ENCODE peak calls at places on chromosomes 4 and X, in five cellular contexts. M is OCI-LY7, X is MM.1S, W is endothelial cell of umbilical vein, H is HepG2. U is an unnamed sample.

GRCh38 chr4:2305766-2306501 is 44.0 kb upstream of the MXD4 start:
- DNase-seq in W (no peak), H (no peak), M (no peak), X (peak; percentile 45), U (no peak)

GRCh38 chr4:105061720-105062119 is 85.0 kb upstream of the TET2 start:
- DNase-seq in M (no peak), X (no peak), W (no peak), H (no peak), U (no peak)

GRCh38 chr4:126061655-126062054 is 746.9 kb downstream of the FAT4 start:
- DNase-seq in M (no peak), X (no peak), W (no peak), H (no peak), U (no peak)

GRCh38 chr4:89737888-89738287 is 99.1 kb downstream of the SNCA start:
- DNase-seq in W (peak; percentile 79), M (no peak), H (no peak), X (no peak), U (no peak)

GRCh38 chrX:48883729-48884128 is 13.8 kb downstream of the TIMM17B start:
- DNase-seq in H (no peak), W (no peak), X (no peak), M (no peak), U (no peak)

GRCh38 chrX:154696328-154697045 is 43.1 kb upstream of the CTAG2 start:
- DNase-seq in W (peak; percentile 3), H (no peak), X (no peak), M (no peak), U (no peak)

GRCh38 chr4:15117270-15117946 is 115.1 kb downstream of the CPEB2 start:
- DNase-seq in H (no peak), W (no peak), M (no peak), X (no peak), U (no peak)

GRCh38 chr4:23747131-23747752 is 142.6 kb downstream of the PPARGC1A start:
- DNase-seq in X (no peak), M (no peak), W (no peak), H (no peak), U (no peak)

GRCh38 chr4:41081847-41082246 is 132.5 kb downstream of the APBB2 start:
- DNase-seq in H (no peak), W (no peak), M (no peak), X (no peak), U (no peak)

GRCh38 chr4:146338512-146338911 is 124.2 kb downstream of the REELD1 start:
- DNase-seq in X (peak; percentile 33), H (no peak), W (no peak), M (no peak), U (no peak)

GRCh38 chr4:29927895-29928294 is 792.3 kb upstream of the PCDH7 start:
- DNase-seq in X (no peak), H (no peak), W (no peak), M (no peak), U (no peak)

GRCh38 chr4:52588771-52589591 is 70.1 kb downstream of the USP46 start:
- DNase-seq in M (no peak), W (peak; percentile 97), H (no peak), X (no peak), U (no peak)

GRCh38 chr4:89056953-89057398 is at the start of gene FAM13A:
- DNase-seq in M (no peak), W (peak; percentile 92), X (peak; percentile 75), H (peak; percentile 12), U (no peak)

GRCh38 chrX:48468247-48468671 is 1.8 kb downstream of the SLC38A5 start:
- DNase-seq in W (no peak), X (peak; percentile 53), M (peak; percentile 43), H (no peak), U (no peak)

GRCh38 chr4:59608466-59608865 is 1591.7 kb upstream of the ADGRL3 start:
- DNase-seq in M (no peak), H (no peak), X (no peak), W (no peak), U (no peak)

GRCh38 chr4:110737931-110738330 is 115.1 kb upstream of the PITX2 start:
- DNase-seq in W (no peak), X (no peak), M (no peak), H (no peak), U (no peak)

GRCh38 chr4:86640469-86640868 is 46.4 kb downstream of the PTPN13 start:
- DNase-seq in M (no peak), W (no peak), X (no peak), H (no peak), U (no peak)

GRCh38 chr4:97978791-97979488 is 164.3 kb downstream of the STPG2 start:
- DNase-seq in H (no peak), M (no peak), W (no peak), X (no peak), U (no peak)

GRCh38 chr4:68451246-68452211 is 4.3 kb downstream of the TMPRSS11E start:
- DNase-seq in W (no peak), M (no peak), H (no peak), X (peak; percentile 66), U (no peak)

GRCh38 chr4:146927710-146928109 is 18.0 kb downstream of the TTC29 start:
- DNase-seq in W (no peak), H (no peak), M (no peak), X (no peak), U (no peak)

DNA sequence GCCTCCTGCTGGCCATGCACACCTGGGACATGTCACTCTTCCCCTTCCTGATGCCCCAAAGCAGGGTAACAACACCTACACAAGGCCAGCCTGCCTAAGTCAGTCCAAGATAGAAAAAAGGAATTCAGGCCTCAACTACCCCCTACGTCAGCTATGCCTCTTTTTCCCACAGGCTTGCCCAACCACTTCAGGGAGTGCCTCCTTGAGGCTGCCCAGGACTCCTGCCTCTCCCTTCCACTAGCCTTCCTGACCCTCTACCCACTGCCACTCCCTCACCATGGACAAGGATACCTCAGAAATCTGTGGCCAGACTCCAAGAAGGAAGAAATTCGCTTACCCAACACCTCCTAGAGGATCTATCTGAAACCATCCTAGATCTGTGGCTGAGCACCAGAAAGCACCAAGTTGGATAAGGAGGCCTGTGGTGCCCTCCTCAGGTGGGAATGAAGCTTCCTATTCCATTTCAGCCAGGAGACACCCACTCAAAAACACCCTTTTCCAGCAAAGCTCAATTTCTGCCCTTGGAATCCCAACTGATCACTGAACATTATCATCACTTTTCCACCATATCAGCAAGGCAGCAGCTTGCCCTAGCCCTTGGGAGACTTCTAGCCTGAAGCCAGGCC is 1.8 kb downstream of the KDM5C start:
- DNase-seq in H (no peak), W (no peak), M (no peak), X (no peak), U (no peak)
- H4K20me1 ChIP-seq in H (peaks cover 32% of the 10 kb centered on the region), W (no peaks in the 10 kb centered on the region), M (peaks cover 15% of the 10 kb centered on the region), X (peaks cover 27% of the 10 kb centered on the region), U (peaks cover 46% of the 10 kb centered on the region)

GRCh38 chr4:4803216-4803903 is 56.1 kb upstream of the MSX1 start:
- DNase-seq in M (no peak), W (no peak), X (no peak), H (no peak), U (no peak)

GRCh38 chr4:4803904-4804296 is 55.6 kb upstream of the MSX1 start:
- DNase-seq in H (no peak), M (no peak), W (no peak), X (no peak), U (no peak)

GRCh38 chr4:4810365-4810764 is 49.1 kb upstream of the MSX1 start:
- DNase-seq in X (no peak), W (no peak), M (no peak), H (no peak), U (no peak)

GRCh38 chr4:4801013-4801412 is 58.5 kb upstream of the MSX1 start:
- DNase-seq in M (no peak), H (no peak), W (no peak), X (no peak), U (no peak)

GRCh38 chr4:4805805-4806345 is 53.6 kb upstream of the MSX1 start:
- DNase-seq in M (no peak), W (no peak), X (no peak), H (no peak), U (no peak)
- H4K20me1 ChIP-seq in M (no peaks in the 10 kb centered on the region), W (no peaks in the 10 kb centered on the region), X (no peaks in the 10 kb centered on the region), H (no peaks in the 10 kb centered on the region), U (no peaks in the 10 kb centered on the region)

DNA sequence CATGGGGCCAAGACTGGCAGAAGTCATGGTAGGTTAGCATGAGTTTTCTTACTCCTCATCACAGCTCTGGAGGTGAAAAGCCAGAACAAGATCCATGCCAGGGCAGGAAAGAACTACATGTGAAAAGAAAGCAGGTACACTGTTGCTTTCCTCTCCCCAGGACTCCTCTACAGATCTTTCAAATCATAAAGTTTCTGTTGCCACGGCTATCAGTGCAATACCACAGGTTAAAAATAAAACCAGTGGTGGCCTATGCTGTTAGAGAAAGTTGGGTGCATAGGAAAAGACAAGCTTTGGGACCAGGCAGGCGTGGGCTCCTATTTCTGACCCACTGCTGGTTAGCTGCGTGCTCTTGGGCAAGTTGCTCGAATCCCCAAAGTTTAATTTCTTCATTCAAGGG is 81.4 kb downstream of the SH3RF1 start:
- DNase-seq in H (no peak), W (no peak), X (no peak), M (no peak), U (no peak)
- H4K20me1 ChIP-seq in H (no peaks in the 10 kb centered on the region), W (peaks cover 3% of the 10 kb centered on the region), X (no peaks in the 10 kb centered on the region), M (no peaks in the 10 kb centered on the region), U (no peaks in the 10 kb centered on the region)

DNA sequence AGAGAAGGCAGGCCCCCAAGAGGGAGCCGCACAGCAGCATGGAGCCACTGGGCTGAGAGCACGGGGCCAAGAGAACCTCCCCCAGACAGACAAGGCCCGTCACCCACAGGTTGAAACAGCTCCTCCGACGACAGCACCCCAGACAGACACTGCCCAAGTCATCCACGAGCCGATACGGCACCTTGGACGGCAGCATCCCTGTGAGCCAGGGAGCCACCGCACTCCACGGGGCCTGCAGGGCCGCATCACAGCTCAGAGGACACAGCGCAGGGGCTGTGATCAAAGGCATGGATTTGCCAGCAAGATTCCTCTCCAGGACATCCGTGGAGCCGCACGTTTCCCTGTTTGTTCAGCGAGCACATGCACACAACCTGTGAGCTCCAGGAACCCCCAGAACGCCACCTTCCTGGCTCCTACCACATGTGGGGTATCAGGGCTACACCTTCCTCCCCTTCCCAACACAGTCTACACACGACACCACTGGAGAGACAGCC is 3.9 kb downstream of the CTBP1 start:
- DNase-seq in M (no peak), X (no peak), W (no peak), H (no peak), U (no peak)
- H4K20me1 ChIP-seq in M (peaks cover 15% of the 10 kb centered on the region), X (peaks cover 10% of the 10 kb centered on the region), W (no peaks in the 10 kb centered on the region), H (peaks cover 56% of the 10 kb centered on the region), U (peaks cover 67% of the 10 kb centered on the region)

DNA sequence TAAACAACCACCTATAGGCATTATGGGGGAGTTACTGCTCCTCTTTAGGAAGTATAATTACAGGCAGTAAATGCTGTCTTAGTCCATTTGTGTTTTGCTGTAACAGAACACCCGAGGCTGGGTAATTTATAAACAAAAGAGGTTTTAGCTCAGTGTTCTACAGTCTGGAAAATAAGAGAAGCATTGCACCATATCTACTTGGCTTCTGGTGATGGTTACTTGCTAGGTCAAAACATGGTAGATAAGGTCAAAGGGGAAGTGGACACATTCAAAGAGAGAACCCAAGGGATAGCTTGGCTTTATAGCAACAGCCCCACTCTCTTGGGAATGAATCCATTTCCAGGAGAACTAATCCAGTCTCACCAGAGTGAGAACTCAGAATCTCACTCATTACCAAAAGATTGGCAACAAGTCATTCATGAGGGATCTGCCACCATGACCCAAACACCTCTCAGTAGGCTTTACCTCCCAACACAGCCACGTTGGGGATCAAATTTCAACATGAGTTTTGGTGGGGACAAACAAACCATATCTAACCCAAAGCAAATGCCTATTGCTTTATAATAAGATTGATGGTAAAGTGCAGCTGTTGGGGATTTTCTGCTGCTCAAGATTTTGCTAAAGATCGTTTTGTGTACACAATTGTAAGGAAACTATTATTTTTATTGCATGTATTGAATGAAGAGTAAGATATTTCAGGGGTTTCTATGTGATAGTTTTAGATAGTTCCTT is 32.6 kb downstream of the STAG2 start:
- DNase-seq in M (no peak), X (no peak), H (no peak), W (peak; percentile 2), U (no peak)
- H4K20me1 ChIP-seq in M (no peaks in the 10 kb centered on the region), X (peaks cover 5% of the 10 kb centered on the region), H (peaks cover 17% of the 10 kb centered on the region), W (peaks cover 8% of the 10 kb centered on the region), U (peaks cover 5% of the 10 kb centered on the region)